ENCODE peak calls at places on chromosomes 4 and X, in four cellular contexts. S, H, Z and C are unnamed samples.

GRCh38 chr4:54714631-54715030 is 56.9 kb downstream of the KIT start:
- DNase-seq in S (no peak), H (no peak), Z (no peak), C (no peak)

GRCh38 chrX:150094996-150095395 is 156.7 kb upstream of the EOLA2 start:
- DNase-seq in S (no peak), H (no peak), Z (no peak), C (no peak)

GRCh38 chr4:105162123-105162796 is 15.6 kb downstream of the TET2 start:
- DNase-seq in S (no peak), H (peak; percentile 56), Z (no peak), C (no peak)

GRCh38 chr4:165556383-165556782 is 177.6 kb downstream of the CPE start:
- DNase-seq in S (no peak), H (no peak), Z (no peak), C (no peak)

GRCh38 chr4:88613417-88613875 is 21.2 kb downstream of the HERC3 start:
- DNase-seq in S (no peak), H (no peak), Z (no peak), C (no peak)

GRCh38 chr4:78168029-78168428 is 110.9 kb downstream of the FRAS1 start:
- DNase-seq in S (peak; percentile 39), H (no peak), Z (no peak), C (no peak)

GRCh38 chrX:142686653-142687283 is 339.0 kb upstream of the SPANXN4 start:
- DNase-seq in S (no peak), H (no peak), Z (no peak), C (no peak)

GRCh38 chr4:141580523-141580922 is 55.9 kb upstream of the IL15 start:
- DNase-seq in S (no peak), H (no peak), Z (no peak), C (no peak)

GRCh38 chr4:12446237-12446636 is 1017.5 kb upstream of the HS3ST1 start:
- DNase-seq in S (no peak), H (no peak), Z (no peak), C (no peak)

GRCh38 chrX:134236690-134237362 is at the start of gene CCDC160:
- DNase-seq in S (peak; percentile 3), H (no peak), Z (peak; percentile 19), C (no peak)

GRCh38 chr4:100071531-100071930 is 118.7 kb downstream of the DDIT4L start:
- DNase-seq in S (no peak), H (no peak), Z (no peak), C (no peak)

GRCh38 chr4:147625733-147626132 is 8.5 kb downstream of the TMEM184C start:
- DNase-seq in S (no peak), H (no peak), Z (no peak), C (no peak)

GRCh38 chr4:158484173-158484885 is 37.4 kb upstream of the RXFP1 start:
- DNase-seq in S (no peak), H (no peak), Z (no peak), C (no peak)

GRCh38 chrX:132751043-132751690 is 207.3 kb downstream of the HS6ST2 start:
- DNase-seq in S (no peak), H (no peak), Z (no peak), C (no peak)

GRCh38 chr4:76589402-76589801 is 154.4 kb downstream of the SHROOM3 start:
- DNase-seq in S (no peak), H (no peak), Z (no peak), C (no peak)

GRCh38 chrX:40140706-40141499 is 43.1 kb upstream of the BCOR start:
- DNase-seq in S (peak; percentile 56), H (no peak), Z (no peak), C (no peak)

GRCh38 chr4:88900432-88900831 is 156.6 kb downstream of the FAM13A start:
- DNase-seq in S (no peak), H (no peak), Z (no peak), C (no peak)

GRCh38 chr4:43146198-43146597 is 253.7 kb downstream of the GRXCR1 start:
- DNase-seq in S (no peak), H (no peak), Z (no peak), C (no peak)

GRCh38 chrX:78945186-78945912 is at the start of gene P2RY10:
- DNase-seq in S (no peak), H (no peak), Z (no peak), C (peak; percentile 85)

GRCh38 chr4:52957791-52958190 is 95.7 kb downstream of the RASL11B start:
- DNase-seq in S (no peak), H (no peak), Z (no peak), C (no peak)

GRCh38 chrX:151082077-151082948 is 94.1 kb upstream of the GPR50 start:
- DNase-seq in S (peak; percentile 15), H (peak; percentile 71), Z (peak; percentile 15), C (no peak)

GRCh38 chrX:150821971-150822370 is 76.5 kb downstream of the CD99L2 start:
- DNase-seq in S (no peak), H (no peak), Z (no peak), C (no peak)

GRCh38 chrX:51496501-51497291 is at the start of gene NUDT11:
- DNase-seq in S (no peak), H (peak; percentile 38), Z (no peak), C (no peak)

GRCh38 chrX:29397506-29397905 is 810.3 kb downstream of the IL1RAPL1 start:
- DNase-seq in S (no peak), H (no peak), Z (no peak), C (no peak)

GRCh38 chrX:140701480-140701879 is 8.1 kb upstream of the LINC00632 start:
- DNase-seq in S (no peak), H (no peak), Z (no peak), C (no peak)

GRCh38 chrX:10450959-10451355 is 169.4 kb downstream of the MID1 start:
- DNase-seq in S (no peak), H (no peak), Z (no peak), C (no peak)

GRCh38 chr4:142091691-142092182 is 455.4 kb downstream of the IL15 start:
- DNase-seq in S (no peak), H (no peak), Z (no peak), C (no peak)

GRCh38 chr4:148052448-148052847 is 320.6 kb downstream of the ARHGAP10 start:
- DNase-seq in S (no peak), H (no peak), Z (no peak), C (no peak)

GRCh38 chr4:143559757-143560147 is 46.2 kb downstream of the SMARCA5 start:
- DNase-seq in S (no peak), H (no peak), Z (no peak), C (no peak)

GRCh38 chr4:159639924-159640323 is 537.0 kb downstream of the RAPGEF2 start:
- DNase-seq in S (no peak), H (no peak), Z (no peak), C (no peak)

GRCh38 chrX:70479970-70480659 is 35.5 kb downstream of the DLG3 start:
- DNase-seq in S (no peak), H (no peak), Z (no peak), C (no peak)

GRCh38 chrX:21972721-21973120 is 32.2 kb downstream of the SMS start:
- DNase-seq in S (no peak), H (no peak), Z (peak; percentile 3), C (no peak)

DNA sequence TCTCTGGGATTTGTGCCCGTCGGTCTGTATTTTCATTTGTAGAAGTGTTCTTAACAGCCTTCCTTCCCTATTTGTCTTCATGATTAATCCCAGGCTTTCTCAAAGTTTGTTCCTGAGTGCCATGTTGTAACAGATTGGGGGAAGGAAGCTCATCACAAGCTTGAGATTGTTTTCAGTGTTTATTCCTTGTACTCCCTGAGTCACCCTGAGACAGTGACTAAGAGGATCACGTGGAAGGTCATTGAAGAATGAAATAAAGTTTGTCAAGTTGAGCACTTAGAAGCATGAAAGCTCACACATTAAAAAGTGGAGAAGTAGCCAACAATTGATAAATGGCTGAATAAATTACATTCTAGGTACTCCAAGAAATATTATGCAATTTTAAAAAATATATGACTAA is 153.5 kb upstream of the FAM241A start:
- DNase-seq in S (no peak), H (no peak), Z (no peak), C (peak; percentile 13)
- TF ChIP-seq CBX5 in S (no peak), H (no peak), Z (no peak), C (no peak)

GRCh38 chrX:152903589-152903988 is 5.7 kb downstream of the ZNF185 start:
- DNase-seq in S (no peak), H (no peak), Z (no peak), C (no peak)
- H4K20me1 ChIP-seq in S (no peaks in the 10 kb centered on the region), H (peaks cover 7% of the 10 kb centered on the region), Z (no peaks in the 10 kb centered on the region), C (no peaks in the 10 kb centered on the region)

GRCh38 chrX:8845469-8845868 is 44.3 kb upstream of the FAM9A start:
- DNase-seq in S (no peak), H (no peak), Z (no peak), C (no peak)

GRCh38 chrX:8845060-8845459 is 43.9 kb upstream of the FAM9A start:
- DNase-seq in S (no peak), H (peak; percentile 6), Z (no peak), C (no peak)

GRCh38 chrX:8844157-8844556 is 43.0 kb upstream of the FAM9A start:
- DNase-seq in S (no peak), H (no peak), Z (no peak), C (no peak)

GRCh38 chrX:8846271-8846670 is 45.1 kb upstream of the FAM9A start:
- DNase-seq in S (no peak), H (no peak), Z (no peak), C (no peak)

GRCh38 chrX:8841911-8842310 is 40.7 kb upstream of the FAM9A start:
- DNase-seq in S (no peak), H (no peak), Z (no peak), C (no peak)
- TF ChIP-seq CBX5 in S (no peak), H (no peak), Z (no peak), C (no peak)

GRCh38 chr4:993111-994029 is at the start of gene SLC26A1:
- DNase-seq in S (peak; percentile 95), H (peak; percentile 67), Z (no peak), C (no peak)

GRCh38 chr4:996994-997374 is 3.8 kb upstream of the SLC26A1 start:
- DNase-seq in S (no peak), H (no peak), Z (no peak), C (no peak)

GRCh38 chr4:997375-998071 is 4.3 kb upstream of the SLC26A1 start:
- DNase-seq in S (no peak), H (peak; percentile 86), Z (no peak), C (no peak)

GRCh38 chr4:996030-996993 is 3.1 kb upstream of the SLC26A1 start:
- DNase-seq in S (no peak), H (peak; percentile 90), Z (no peak), C (no peak)

GRCh38 chr4:995311-996026 is 2.3 kb upstream of the SLC26A1 start:
- DNase-seq in S (no peak), H (no peak), Z (no peak), C (no peak)
- H4K20me1 ChIP-seq in S (no peaks in the 10 kb centered on the region), H (no peaks in the 10 kb centered on the region), Z (no peaks in the 10 kb centered on the region), C (no peaks in the 10 kb centered on the region)